ENCODE peak calls at places on chromosomes 16 and 17, in ten cellular contexts. G is transverse colon; E is HCT116; V is adrenal gland; U is CD8-positive, alpha-beta memory T cell; D is tibial artery; A is aorta; W is cardiac muscle cell; X is prostate gland; Z is ovary. B is an unnamed sample. For H3K36me3, the result is how much of the 10 kb centered on the place peaks cover.

GRCh38 chr17:58335061-58335731 is 6.6 kb upstream of the TSPOAP1 start:
- DNase-seq in G (no peak), E (no peak), V (peak), U (no peak), D (no peak), A (no peak), W (no peak), X (no peak), Z (no peak), B (no peak)

GRCh38 chr17:10761281-10761680 is 31.5 kb upstream of the TMEM220 start:
- DNase-seq in G (no peak), E (no peak), V (no peak), U (no peak), D (no peak), A (no peak), W (no peak), X (no peak), Z (no peak), B (no peak)

GRCh38 chr16:81617021-81617346 is 162.1 kb upstream of the PLCG2 start:
- DNase-seq in G (no peak), E (no peak), V (no peak), U (no peak), D (no peak), A (no peak), W (no peak), X (no peak), Z (no peak), B (no peak)

GRCh38 chr16:58338205-58338604 is 43.4 kb upstream of the PRSS54 start:
- DNase-seq in G (no peak), E (no peak), V (no peak), U (no peak), D (no peak), A (no peak), W (no peak), X (no peak), Z (no peak), B (no peak)

GRCh38 chr17:78140169-78141051 is 5.8 kb upstream of the C17orf99 start:
- DNase-seq in G (peak), E (peak), V (peak), U (peak), D (peak), A (peak), W (peak), X (peak), Z (peak), B (peak)

GRCh38 chr17:64641499-64641898 is 20.6 kb downstream of the SMURF2 start:
- DNase-seq in G (no peak), E (no peak), V (peak), U (no peak), D (no peak), A (no peak), W (peak), X (no peak), Z (no peak), B (no peak)

GRCh38 chr16:67939507-67940435 is 3.1 kb upstream of the PSMB10 start:
- DNase-seq in G (peak), E (no peak), V (no peak), U (peak), D (peak), A (no peak), W (no peak), X (peak), Z (peak), B (peak)

GRCh38 chr16:31780342-31780741 is 93.3 kb upstream of the ZNF267 start:
- DNase-seq in G (no peak), E (no peak), V (no peak), U (no peak), D (no peak), A (no peak), W (no peak), X (no peak), Z (no peak), B (no peak)

GRCh38 chr16:14641877-14642276 is 9.1 kb downstream of the BFAR start:
- DNase-seq in G (no peak), E (no peak), V (no peak), U (no peak), D (no peak), A (no peak), W (no peak), X (no peak), Z (no peak), B (no peak)

GRCh38 chr16:78122774-78123315 is 23.4 kb downstream of the WWOX start:
- DNase-seq in G (no peak), E (peak), V (no peak), U (peak), D (no peak), A (no peak), W (peak), X (peak), Z (no peak), B (peak)

GRCh38 chr16:25106567-25107465 is 4.7 kb upstream of the LCMT1 start:
- DNase-seq in G (peak), E (peak), V (peak), U (peak), D (peak), A (peak), W (peak), X (peak), Z (peak), B (peak)

GRCh38 chr16:87350681-87351319 is 32.8 kb downstream of the FBXO31 start:
- DNase-seq in G (no peak), E (no peak), V (no peak), U (no peak), D (no peak), A (no peak), W (peak), X (no peak), Z (no peak), B (no peak)

GRCh38 chr16:78957328-78958100 is 643.0 kb downstream of the MAF start:
- DNase-seq in G (no peak), E (no peak), V (peak), U (no peak), D (no peak), A (no peak), W (no peak), X (peak), Z (peak), B (peak)

GRCh38 chr17:35892091-35892637 is 12.0 kb upstream of the CCL5 start:
- DNase-seq in G (no peak), E (no peak), V (no peak), U (no peak), D (no peak), A (no peak), W (peak), X (no peak), Z (no peak), B (no peak)

GRCh38 chr16:11151156-11151904 is 104.7 kb downstream of the SOCS1 start:
- DNase-seq in G (no peak), E (no peak), V (no peak), U (no peak), D (no peak), A (no peak), W (no peak), X (no peak), Z (no peak), B (no peak)

GRCh38 chr16:4767872-4768548 is 1.0 kb upstream of the ZNF500 start:
- DNase-seq in G (peak), E (peak), V (peak), U (peak), D (peak), A (peak), W (peak), X (no peak), Z (peak), B (no peak)

GRCh38 chr16:84446086-84446485 is 58.4 kb downstream of the MEAK7 start:
- DNase-seq in G (no peak), E (no peak), V (no peak), U (no peak), D (no peak), A (no peak), W (peak), X (no peak), Z (no peak), B (no peak)

GRCh38 chr16:11078812-11079459 is 134.6 kb downstream of the CLEC16A start:
- DNase-seq in G (peak), E (no peak), V (no peak), U (no peak), D (peak), A (peak), W (peak), X (peak), Z (peak), B (no peak)

GRCh38 chr16:56832768-56833167 is 32.2 kb upstream of the SLC12A3 start:
- DNase-seq in G (no peak), E (no peak), V (no peak), U (no peak), D (no peak), A (no peak), W (no peak), X (no peak), Z (no peak), B (no peak)
- H3K27ac ChIP-seq in G (no peak), E (no peak), V (no peak), U (no peak), D (no peak), A (no peak), W (no peak), X (no peak), Z (no peak), B (no peak)

DNA sequence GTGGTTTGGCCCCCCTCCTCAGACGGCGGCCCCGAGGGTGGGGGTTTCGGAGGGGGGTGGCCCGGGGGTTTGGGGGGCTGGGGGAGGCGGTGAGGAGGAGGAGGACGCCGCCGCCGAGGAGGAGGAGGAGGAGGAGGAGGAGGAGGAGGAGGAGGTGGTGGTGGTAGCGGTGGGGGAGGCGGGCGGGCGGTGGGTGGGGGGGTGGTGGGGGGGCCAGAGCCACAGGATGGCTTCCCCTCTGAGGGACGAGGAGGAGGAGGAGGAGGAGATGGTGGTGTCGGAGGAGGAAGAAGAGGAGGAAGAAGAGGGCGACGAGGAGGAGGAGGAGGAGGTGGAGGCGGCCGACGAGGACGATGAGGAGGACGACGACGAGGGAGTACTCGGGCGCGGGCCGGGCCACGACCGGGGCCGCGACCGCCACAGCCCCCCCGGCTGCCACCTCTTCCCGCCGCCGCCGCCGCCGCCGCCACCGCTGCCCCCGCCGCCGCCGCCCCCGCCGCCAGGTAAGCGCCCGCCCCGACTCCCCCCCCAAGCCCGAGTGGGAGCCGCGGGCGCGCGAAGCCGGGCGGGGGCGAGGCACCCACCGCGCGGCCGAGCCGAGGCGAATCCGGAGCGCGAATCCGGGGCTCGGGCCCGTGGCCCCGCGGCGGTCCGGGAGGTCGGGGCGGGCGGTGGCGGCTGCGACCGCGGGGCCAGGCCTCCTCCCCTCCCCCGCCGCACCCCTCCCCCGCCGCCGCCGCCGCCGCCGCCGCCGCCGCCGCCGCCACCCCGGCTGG is 3.8 kb upstream of the CHD3 start:
- DNase-seq in G (peak), E (no peak), V (no peak), U (peak), D (no peak), A (no peak), W (peak), X (no peak), Z (peak), B (peak)
- H3K36me3 ChIP-seq in G (under half), E (under half), V (under half), U (under half), D (under half), A (under half), W (under half), X (under half), Z (under half), B (under half)

GRCh38 chr17:7940743-7941142 is 8.7 kb downstream of the CNTROB start:
- DNase-seq in G (no peak), E (no peak), V (no peak), U (no peak), D (no peak), A (no peak), W (no peak), X (no peak), Z (no peak), B (no peak)
- H3K27ac ChIP-seq in G (no peak), E (no peak), V (no peak), U (no peak), D (no peak), A (no peak), W (no peak), X (no peak), Z (no peak), B (no peak)

DNA sequence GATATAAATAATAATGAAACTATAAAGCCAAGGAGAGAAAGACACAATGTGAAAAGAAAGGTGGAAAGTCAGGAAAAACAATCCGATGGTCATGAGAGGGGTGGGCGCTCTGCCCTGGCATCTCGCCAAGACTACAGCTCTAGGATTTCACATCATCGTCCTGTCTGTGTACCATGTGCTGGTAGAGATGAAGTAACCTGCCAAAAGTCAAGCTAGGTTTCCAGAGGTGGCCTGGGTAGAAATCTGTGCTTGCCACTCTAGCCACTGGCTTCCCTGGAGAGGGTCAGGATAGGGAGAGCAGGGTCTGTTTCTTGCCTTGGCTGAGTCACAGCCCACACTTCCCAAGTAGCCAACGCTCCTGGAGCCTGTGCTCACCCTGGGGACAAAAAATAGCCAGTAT is 31.0 kb upstream of the TRAP1 start:
- DNase-seq in G (no peak), E (no peak), V (no peak), U (no peak), D (no peak), A (no peak), W (no peak), X (no peak), Z (no peak), B (no peak)
- H3K36me3 ChIP-seq in G (under half), E (under half), V (half or more), U (under half), D (half or more), A (under half), W (under half), X (under half), Z (under half), B (under half)

DNA sequence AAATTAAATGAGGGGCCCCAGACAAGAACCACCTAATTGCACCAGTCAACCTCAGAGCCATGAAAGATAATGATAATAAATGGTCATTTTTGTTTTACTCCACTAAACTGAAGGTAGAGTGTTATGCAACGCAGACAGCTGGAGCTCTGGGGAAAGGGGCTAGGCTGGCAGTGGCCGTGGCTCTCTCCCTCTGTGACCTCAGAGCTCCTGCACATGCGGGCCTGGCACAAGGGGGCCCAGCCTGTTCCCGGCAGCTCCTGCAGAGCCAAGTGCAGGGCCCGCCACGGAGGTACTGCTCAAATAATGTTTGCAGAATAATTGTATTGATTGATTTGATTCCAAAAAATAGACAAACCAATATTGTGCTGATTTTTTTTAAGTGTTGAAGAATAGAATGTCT is 109.5 kb downstream of the SALL1 start:
- DNase-seq in G (no peak), E (no peak), V (no peak), U (no peak), D (no peak), A (no peak), W (no peak), X (no peak), Z (no peak), B (no peak)
- H3K27ac ChIP-seq in G (no peak), E (no peak), V (no peak), U (no peak), D (no peak), A (no peak), W (no peak), X (no peak), Z (no peak), B (no peak)

GRCh38 chr17:47120521-47121095 is 68.5 kb downstream of the CDC27 start:
- DNase-seq in G (no peak), E (no peak), V (no peak), U (no peak), D (no peak), A (no peak), W (no peak), X (no peak), Z (no peak), B (no peak)
- H3K36me3 ChIP-seq in G (under half), E (under half), V (under half), U (under half), D (half or more), A (under half), W (under half), X (under half), Z (under half), B (under half)

DNA sequence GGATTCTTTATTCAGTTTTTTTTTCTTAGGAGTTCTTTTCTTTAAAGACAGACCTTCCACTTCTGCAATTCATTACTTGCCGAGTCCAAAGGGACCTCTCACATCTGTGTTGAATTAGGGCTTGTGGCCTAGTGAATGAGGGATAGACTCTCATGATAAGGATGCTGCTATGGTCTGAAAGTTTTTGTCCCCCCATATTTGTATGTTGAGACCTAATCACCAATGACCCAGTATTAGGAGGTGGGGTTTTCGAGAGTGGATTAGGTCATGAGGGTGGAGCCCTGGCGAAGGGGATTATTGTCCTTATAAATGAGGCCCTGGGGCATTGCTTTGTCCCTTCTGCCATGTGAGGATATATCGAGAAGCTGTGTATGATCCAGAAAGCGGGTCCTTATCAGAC is 9.5 kb downstream of the KRT12 start:
- DNase-seq in G (no peak), E (no peak), V (no peak), U (no peak), D (peak), A (no peak), W (peak), X (no peak), Z (no peak), B (no peak)
- H3K27ac ChIP-seq in G (no peak), E (peak), V (no peak), U (no peak), D (no peak), A (no peak), W (no peak), X (no peak), Z (no peak), B (no peak)

DNA sequence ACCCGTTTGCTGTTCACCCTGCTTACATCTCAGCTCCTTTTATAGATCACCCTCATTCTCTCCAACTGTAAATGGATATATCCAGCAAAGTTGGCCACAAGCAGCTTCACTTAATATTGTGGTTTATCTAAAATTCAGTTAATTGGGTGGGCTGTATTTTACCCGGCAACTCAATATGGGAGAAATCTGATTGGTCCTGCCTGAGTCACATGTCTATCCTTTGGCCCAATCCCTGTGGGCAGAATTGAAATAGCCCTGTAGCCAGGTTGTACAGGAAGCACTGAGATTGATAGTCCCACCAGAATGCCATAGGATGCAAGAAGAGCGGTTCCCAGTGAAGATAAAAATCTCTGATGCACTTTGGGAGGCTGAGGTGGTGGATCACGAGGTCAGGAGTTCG is 73.2 kb downstream of the AIPL1 start:
- DNase-seq in G (no peak), E (peak), V (no peak), U (no peak), D (no peak), A (no peak), W (no peak), X (no peak), Z (no peak), B (no peak)
- H3K36me3 ChIP-seq in G (under half), E (under half), V (under half), U (under half), D (under half), A (under half), W (under half), X (under half), Z (under half), B (under half)